ENCODE peak calls at places on chromosome 2, in ten cellular contexts. U is breast epithelium; N is stimulated activated CD4-positive, alpha-beta T cell treated with anti-CD3 and anti-CD28 coated beads, Interleukin-12 subunit alpha, Interleukin-12 subunit beta, amount 100 ng/mL, for 24 hours; O is CD4-positive, alpha-beta T cell; K is amygdala; J is heart right ventricle; G is activated naive CD4-positive, alpha-beta T cell treated with anti-CD3 and anti-CD28 coated beads, Interleukin-2, amount 10 ng/mL, durations not matched to agents 7 days and 5 days; I is HFFc6; B is putamen; X is uterus. E is an unnamed sample.

GRCh38 chr2:181586569-181587076 is 70.3 kb downstream of the CERKL start:
- DNase-seq in K (no peak), U (no peak), N (no peak), I (no peak), J (no peak), B (no peak), O (no peak), G (no peak), X (no peak), E (peak; percentile 46)

GRCh38 chr2:53515435-53516332 is 251.9 kb upstream of the CHAC2 start:
- DNase-seq in O (no peak), K (no peak), U (no peak), N (no peak), G (no peak), J (no peak), B (peak; percentile 30), I (no peak), X (no peak), E (no peak)

GRCh38 chr2:225276207-225276606 is 123.3 kb upstream of the NYAP2 start:
- DNase-seq in N (no peak), B (no peak), X (no peak), U (no peak), K (no peak), I (no peak), J (no peak), G (no peak), O (no peak), E (no peak)

GRCh38 chr2:232979871-232980461 is 33.1 kb downstream of the NGEF start:
- DNase-seq in U (peak; percentile 35), K (no peak), G (no peak), X (no peak), I (peak; percentile 80), B (peak; percentile 73), N (no peak), J (no peak), O (no peak), E (no peak)

GRCh38 chr2:110881908-110882307 is 149.5 kb downstream of the ACOXL start:
- DNase-seq in O (no peak), X (no peak), I (no peak), G (no peak), N (no peak), U (no peak), B (no peak), J (no peak), K (no peak), E (no peak)

GRCh38 chr2:230583593-230583992 is 129.0 kb upstream of the CAB39 start:
- DNase-seq in N (no peak), O (no peak), G (no peak), B (no peak), K (no peak), X (no peak), U (no peak), J (no peak), I (no peak), E (no peak)

GRCh38 chr2:20539133-20539719 is 92.4 kb downstream of the RHOB start:
- DNase-seq in G (no peak), B (no peak), J (no peak), K (no peak), X (no peak), N (no peak), I (no peak), O (peak; percentile 11), U (no peak), E (peak; percentile 71)

GRCh38 chr2:147916067-147916466 is 71.2 kb downstream of the ACVR2A start:
- DNase-seq in K (no peak), I (no peak), J (no peak), N (no peak), G (no peak), U (no peak), O (no peak), B (no peak), X (no peak), E (no peak)

GRCh38 chr2:85011747-85012146 is 40.8 kb downstream of the KCMF1 start:
- DNase-seq in I (no peak), B (no peak), G (no peak), K (no peak), N (no peak), U (no peak), X (no peak), O (no peak), J (no peak), E (no peak)

GRCh38 chr2:33696234-33696633 is 97.1 kb upstream of the FAM98A start:
- DNase-seq in K (no peak), B (no peak), N (no peak), X (no peak), O (no peak), U (no peak), J (no peak), I (no peak), G (no peak), E (no peak)

GRCh38 chr2:184004945-184005672 is 593.2 kb upstream of the ZNF804A start:
- DNase-seq in O (no peak), K (no peak), J (no peak), I (no peak), G (no peak), U (no peak), X (no peak), B (no peak), N (no peak), E (no peak)

GRCh38 chr2:214169736-214170135 is 241.1 kb upstream of the VWC2L start:
- DNase-seq in O (no peak), U (no peak), J (no peak), X (no peak), N (no peak), I (peak; percentile 4), G (no peak), K (no peak), B (no peak), E (no peak)

GRCh38 chr2:188773075-188773474 is 201.1 kb upstream of the COL3A1 start:
- DNase-seq in X (no peak), N (no peak), B (no peak), J (no peak), U (no peak), G (no peak), K (no peak), I (no peak), O (no peak), E (no peak)

GRCh38 chr2:12884713-12885282 is 168.1 kb downstream of the TRIB2 start:
- DNase-seq in K (no peak), I (peak; percentile 72), X (peak; percentile 50), G (no peak), O (no peak), J (peak; percentile 30), B (peak; percentile 7), U (no peak), N (no peak), E (no peak)

GRCh38 chr2:190069936-190070696 is 7.6 kb upstream of the MSTN start:
- DNase-seq in I (peak; percentile 47), N (no peak), G (peak; percentile 39), O (no peak), J (no peak), U (no peak), X (peak; percentile 31), K (no peak), B (peak; percentile 50), E (peak; percentile 68)

GRCh38 chr2:215138466-215138865 is at the start of gene ABCA12:
- DNase-seq in O (no peak), I (no peak), G (no peak), K (no peak), X (no peak), J (no peak), N (no peak), B (no peak), U (no peak), E (no peak)

GRCh38 chr2:143030127-143030526 is 99.1 kb upstream of the ARHGAP15 start:
- DNase-seq in I (no peak), U (no peak), O (no peak), K (no peak), J (no peak), B (no peak), X (no peak), G (no peak), N (no peak), E (no peak)

GRCh38 chr2:36951030-36951518 is 15.3 kb downstream of the STRN start:
- DNase-seq in O (no peak), U (no peak), G (no peak), B (no peak), X (no peak), K (no peak), N (no peak), J (no peak), I (no peak), E (no peak)

GRCh38 chr2:84846041-84846663 is 34.7 kb downstream of the TRABD2A start:
- DNase-seq in N (no peak), J (no peak), K (no peak), B (no peak), U (no peak), G (peak; percentile 64), X (no peak), I (no peak), O (no peak), E (peak; percentile 96)

GRCh38 chr2:22729466-22729865 is 655.5 kb upstream of the KLHL29 start:
- DNase-seq in I (no peak), O (no peak), J (no peak), X (no peak), G (no peak), U (no peak), K (no peak), N (no peak), B (no peak), E (no peak)

E was measured in Jurkat, Clone E6-1.